ENCODE peak calls at places on chromosomes 4 and X, in nine cellular contexts. One of them, this sample, is unnamed.

GRCh38 chr4:1187182-1187581 is 14.8 kb upstream of the SPON2 start:
- DNase-seq in GM12878: no peak
- DNase-seq in endothelial cell of umbilical vein: no peak
- DNase-seq in uterus: peak; percentile 30
- DNase-seq in HepG2: no peak
- DNase-seq in heart left ventricle: no peak
- DNase-seq in IMR-90: peak; percentile 42
- DNase-seq in tibial nerve: peak; percentile 7
- DNase-seq in A549: no peak
- DNase-seq in this sample: no peak

GRCh38 chr4:158010346-158010745 is 162.5 kb downstream of the GASK1B start:
- DNase-seq in GM12878: no peak
- DNase-seq in endothelial cell of umbilical vein: no peak
- DNase-seq in uterus: no peak
- DNase-seq in HepG2: no peak
- DNase-seq in heart left ventricle: no peak
- DNase-seq in IMR-90: no peak
- DNase-seq in tibial nerve: no peak
- DNase-seq in A549: no peak
- DNase-seq in this sample: no peak

GRCh38 chr4:179624768-179625181 is 2182.5 kb upstream of the AGA start:
- DNase-seq in GM12878: no peak
- DNase-seq in endothelial cell of umbilical vein: no peak
- DNase-seq in uterus: no peak
- DNase-seq in HepG2: no peak
- DNase-seq in heart left ventricle: no peak
- DNase-seq in IMR-90: peak; percentile 89
- DNase-seq in tibial nerve: no peak
- DNase-seq in A549: no peak
- DNase-seq in this sample: no peak

GRCh38 chr4:141023051-141023450 is 110.2 kb downstream of the RNF150 start:
- DNase-seq in GM12878: no peak
- DNase-seq in endothelial cell of umbilical vein: no peak
- DNase-seq in uterus: no peak
- DNase-seq in HepG2: no peak
- DNase-seq in heart left ventricle: no peak
- DNase-seq in IMR-90: no peak
- DNase-seq in tibial nerve: no peak
- DNase-seq in A549: no peak
- DNase-seq in this sample: no peak

GRCh38 chrX:46904626-46905025 is 7.6 kb upstream of the JADE3 start:
- DNase-seq in GM12878: no peak
- DNase-seq in endothelial cell of umbilical vein: peak; percentile 56
- DNase-seq in uterus: no peak
- DNase-seq in HepG2: no peak
- DNase-seq in heart left ventricle: no peak
- DNase-seq in IMR-90: no peak
- DNase-seq in tibial nerve: no peak
- DNase-seq in A549: no peak
- DNase-seq in this sample: no peak

GRCh38 chr4:182655321-182655720 is 261.9 kb downstream of the DCTD start:
- DNase-seq in GM12878: no peak
- DNase-seq in endothelial cell of umbilical vein: no peak
- DNase-seq in uterus: no peak
- DNase-seq in HepG2: no peak
- DNase-seq in heart left ventricle: no peak
- DNase-seq in IMR-90: no peak
- DNase-seq in tibial nerve: no peak
- DNase-seq in A549: no peak
- DNase-seq in this sample: no peak

GRCh38 chr4:168516841-168517240 is 20.0 kb downstream of the PALLD start:
- DNase-seq in GM12878: no peak
- DNase-seq in endothelial cell of umbilical vein: peak; percentile 21
- DNase-seq in uterus: no peak
- DNase-seq in HepG2: no peak
- DNase-seq in heart left ventricle: peak; percentile 66
- DNase-seq in IMR-90: no peak
- DNase-seq in tibial nerve: no peak
- DNase-seq in A549: no peak
- DNase-seq in this sample: no peak

GRCh38 chrX:131881194-131881593 is 141.9 kb upstream of the STK26 start:
- DNase-seq in GM12878: no peak
- DNase-seq in endothelial cell of umbilical vein: no peak
- DNase-seq in uterus: no peak
- DNase-seq in HepG2: no peak
- DNase-seq in heart left ventricle: no peak
- DNase-seq in IMR-90: no peak
- DNase-seq in tibial nerve: no peak
- DNase-seq in A549: no peak
- DNase-seq in this sample: no peak

GRCh38 chr4:159250751-159251325 is 148.0 kb downstream of the RAPGEF2 start:
- DNase-seq in GM12878: no peak
- DNase-seq in endothelial cell of umbilical vein: no peak
- DNase-seq in uterus: no peak
- DNase-seq in HepG2: no peak
- DNase-seq in heart left ventricle: no peak
- DNase-seq in IMR-90: no peak
- DNase-seq in tibial nerve: no peak
- DNase-seq in A549: no peak
- DNase-seq in this sample: no peak

GRCh38 chr4:159252491-159252890 is 149.6 kb downstream of the RAPGEF2 start:
- DNase-seq in GM12878: no peak
- DNase-seq in endothelial cell of umbilical vein: peak; percentile 10
- DNase-seq in uterus: no peak
- DNase-seq in HepG2: no peak
- DNase-seq in heart left ventricle: no peak
- DNase-seq in IMR-90: no peak
- DNase-seq in tibial nerve: no peak
- DNase-seq in A549: no peak
- DNase-seq in this sample: no peak

GRCh38 chr4:159258889-159259560 is 156.1 kb downstream of the RAPGEF2 start:
- DNase-seq in GM12878: no peak
- DNase-seq in endothelial cell of umbilical vein: no peak
- DNase-seq in uterus: no peak
- DNase-seq in HepG2: no peak
- DNase-seq in heart left ventricle: no peak
- DNase-seq in IMR-90: no peak
- DNase-seq in tibial nerve: no peak
- DNase-seq in A549: no peak
- DNase-seq in this sample: no peak

DNA sequence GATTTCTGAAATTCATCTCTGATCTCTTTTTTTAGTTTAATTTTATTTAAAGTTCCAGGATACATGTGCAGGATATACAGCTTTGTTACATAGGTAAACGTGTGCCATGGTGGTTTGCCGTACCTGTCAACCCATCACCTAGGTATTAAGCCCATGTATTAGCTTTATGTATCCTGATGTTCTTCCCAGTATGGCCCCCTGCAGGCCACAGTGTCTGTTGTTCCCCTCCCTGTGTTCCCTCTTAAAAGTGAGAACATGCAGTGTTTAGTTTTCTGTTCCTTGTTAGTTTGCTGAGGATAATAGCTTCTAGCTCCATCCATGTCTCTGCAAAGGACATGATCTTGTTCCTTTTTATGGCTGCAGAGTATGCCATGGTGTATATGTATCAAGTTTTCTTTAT is 153.2 kb downstream of the RAPGEF2 start:
- DNase-seq in GM12878: no peak
- DNase-seq in endothelial cell of umbilical vein: no peak
- DNase-seq in uterus: no peak
- DNase-seq in HepG2: no peak
- DNase-seq in heart left ventricle: no peak
- DNase-seq in IMR-90: no peak
- DNase-seq in tibial nerve: no peak
- DNase-seq in A549: no peak
- DNase-seq in this sample: no peak
- TF ChIP-seq CTCF in GM12878: no peak
- TF ChIP-seq CTCF in endothelial cell of umbilical vein: no peak
- TF ChIP-seq CTCF in uterus: no peak
- TF ChIP-seq CTCF in HepG2: no peak
- TF ChIP-seq CTCF in heart left ventricle: no peak
- TF ChIP-seq CTCF in IMR-90: no peak
- TF ChIP-seq CTCF in tibial nerve: no peak
- TF ChIP-seq CTCF in A549: no peak
- TF ChIP-seq CTCF in this sample: no peak

GRCh38 chrX:49082472-49082871 is 2.8 kb upstream of the WDR45 start:
- DNase-seq in GM12878: no peak
- DNase-seq in endothelial cell of umbilical vein: no peak
- DNase-seq in uterus: no peak
- DNase-seq in HepG2: no peak
- DNase-seq in heart left ventricle: no peak
- DNase-seq in IMR-90: no peak
- DNase-seq in tibial nerve: no peak
- DNase-seq in A549: no peak
- DNase-seq in this sample: no peak

GRCh38 chrX:49075347-49075746 is 1.5 kb upstream of the PRAF2 start:
- DNase-seq in GM12878: no peak
- DNase-seq in endothelial cell of umbilical vein: no peak
- DNase-seq in uterus: no peak
- DNase-seq in HepG2: no peak
- DNase-seq in heart left ventricle: no peak
- DNase-seq in IMR-90: no peak
- DNase-seq in tibial nerve: no peak
- DNase-seq in A549: no peak
- DNase-seq in this sample: no peak

GRCh38 chrX:49073641-49074575 is at the start of gene PRAF2:
- DNase-seq in GM12878: peak; percentile 42
- DNase-seq in endothelial cell of umbilical vein: peak; percentile 91
- DNase-seq in uterus: peak; percentile 92
- DNase-seq in HepG2: no peak
- DNase-seq in heart left ventricle: peak; percentile 92
- DNase-seq in IMR-90: peak; percentile 89
- DNase-seq in tibial nerve: peak; percentile 86
- DNase-seq in A549: peak; percentile 94
- DNase-seq in this sample: peak; percentile 95

GRCh38 chrX:49077941-49078340 is 1.7 kb downstream of the WDR45 start:
- DNase-seq in GM12878: no peak
- DNase-seq in endothelial cell of umbilical vein: no peak
- DNase-seq in uterus: no peak
- DNase-seq in HepG2: no peak
- DNase-seq in heart left ventricle: no peak
- DNase-seq in IMR-90: no peak
- DNase-seq in tibial nerve: no peak
- DNase-seq in A549: no peak
- DNase-seq in this sample: no peak

DNA sequence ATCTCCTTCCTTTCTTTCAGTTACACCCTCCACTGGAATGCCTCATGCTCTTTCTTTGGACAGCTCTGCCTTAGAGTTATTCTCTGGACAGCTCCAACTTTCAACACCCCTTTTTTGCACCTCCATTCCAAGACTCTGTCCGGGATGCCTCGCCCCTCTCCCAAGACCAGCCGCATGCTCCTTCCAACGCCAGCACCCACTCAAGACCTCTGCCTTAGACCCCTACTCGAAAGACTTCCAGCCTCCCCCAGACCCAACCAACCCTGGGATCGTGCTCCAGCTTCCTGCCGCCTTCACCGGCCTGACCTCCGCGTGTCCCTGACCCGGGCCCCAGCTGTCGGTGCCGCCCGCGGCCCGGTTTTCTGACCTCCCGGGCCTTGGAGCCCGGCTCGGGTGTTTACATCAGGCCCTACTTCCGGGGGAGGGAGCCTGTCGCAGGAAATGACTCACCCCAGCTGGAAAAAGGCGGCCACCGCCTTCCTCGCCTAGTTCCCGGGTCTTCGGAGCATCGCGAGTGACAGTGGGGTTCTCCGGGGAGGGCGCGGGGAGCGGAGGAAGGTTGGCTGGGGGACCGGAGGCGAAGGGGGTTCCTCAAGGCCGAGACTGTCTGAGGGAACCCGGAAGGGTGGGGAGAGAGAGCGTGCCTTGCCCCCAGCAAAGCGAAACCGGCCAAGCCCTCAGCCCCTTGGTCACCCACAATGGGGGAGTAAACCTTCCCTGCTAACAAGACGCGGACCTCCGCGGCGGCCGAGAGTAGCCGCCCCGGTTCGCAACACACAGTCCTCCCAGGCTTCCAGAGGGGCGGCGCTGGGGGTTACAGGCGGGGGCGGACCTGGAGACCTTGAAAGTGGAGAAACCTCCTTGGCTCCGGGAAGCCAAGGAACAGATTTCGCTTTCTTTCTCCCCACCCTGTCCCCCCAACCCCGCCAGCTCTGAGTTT is at the start of gene WDR45:
- DNase-seq in GM12878: peak; percentile 8
- DNase-seq in endothelial cell of umbilical vein: peak; percentile 69
- DNase-seq in uterus: peak; percentile 75
- DNase-seq in HepG2: peak; percentile 51
- DNase-seq in heart left ventricle: peak; percentile 78
- DNase-seq in IMR-90: peak; percentile 63
- DNase-seq in tibial nerve: peak; percentile 40
- DNase-seq in A549: peak; percentile 89
- DNase-seq in this sample: peak; percentile 80
- TF ChIP-seq POLR2A in GM12878: peak; percentile 83
- TF ChIP-seq POLR2A in endothelial cell of umbilical vein: peak; percentile 49
- TF ChIP-seq POLR2A in uterus: peak; percentile 77
- TF ChIP-seq POLR2A in HepG2: no peak
- TF ChIP-seq POLR2A in heart left ventricle: peak; percentile 76
- TF ChIP-seq POLR2A in IMR-90: peak; percentile 60
- TF ChIP-seq POLR2A in tibial nerve: peak; percentile 46
- TF ChIP-seq POLR2A in A549: peak; percentile 44
- TF ChIP-seq POLR2A in this sample: peak; percentile 70

GRCh38 chr4:78645853-78646757 is 94.5 kb downstream of the ANXA3 start:
- DNase-seq in GM12878: no peak
- DNase-seq in endothelial cell of umbilical vein: peak; percentile 91
- DNase-seq in uterus: peak; percentile 75
- DNase-seq in HepG2: peak; percentile 36
- DNase-seq in heart left ventricle: peak; percentile 71
- DNase-seq in IMR-90: peak; percentile 96
- DNase-seq in tibial nerve: peak; percentile 62
- DNase-seq in A549: peak; percentile 21
- DNase-seq in this sample: peak; percentile 48

GRCh38 chr4:78642934-78643333 is 91.4 kb downstream of the ANXA3 start:
- DNase-seq in GM12878: no peak
- DNase-seq in endothelial cell of umbilical vein: no peak
- DNase-seq in uterus: no peak
- DNase-seq in HepG2: no peak
- DNase-seq in heart left ventricle: no peak
- DNase-seq in IMR-90: no peak
- DNase-seq in tibial nerve: no peak
- DNase-seq in A549: no peak
- DNase-seq in this sample: no peak

GRCh38 chr4:78647272-78647671 is 95.7 kb downstream of the ANXA3 start:
- DNase-seq in GM12878: no peak
- DNase-seq in endothelial cell of umbilical vein: no peak
- DNase-seq in uterus: no peak
- DNase-seq in HepG2: no peak
- DNase-seq in heart left ventricle: no peak
- DNase-seq in IMR-90: no peak
- DNase-seq in tibial nerve: no peak
- DNase-seq in A549: no peak
- DNase-seq in this sample: no peak

GRCh38 chr4:78644063-78644691 is 92.6 kb downstream of the ANXA3 start:
- DNase-seq in GM12878: no peak
- DNase-seq in endothelial cell of umbilical vein: no peak
- DNase-seq in uterus: no peak
- DNase-seq in HepG2: no peak
- DNase-seq in heart left ventricle: no peak
- DNase-seq in IMR-90: no peak
- DNase-seq in tibial nerve: no peak
- DNase-seq in A549: no peak
- DNase-seq in this sample: no peak

GRCh38 chr4:78644744-78645330 is 93.3 kb downstream of the ANXA3 start:
- DNase-seq in GM12878: no peak
- DNase-seq in endothelial cell of umbilical vein: peak; percentile 90
- DNase-seq in uterus: peak; percentile 47
- DNase-seq in HepG2: peak; percentile 51
- DNase-seq in heart left ventricle: peak; percentile 71
- DNase-seq in IMR-90: peak; percentile 86
- DNase-seq in tibial nerve: peak; percentile 36
- DNase-seq in A549: peak; percentile 68
- DNase-seq in this sample: peak; percentile 53
- H3K27ac ChIP-seq in GM12878: no peak overlapping the region
- H3K27ac ChIP-seq in endothelial cell of umbilical vein: peak overlapping the region; percentile 92
- H3K27ac ChIP-seq in uterus: peak overlapping the region; percentile 70
- H3K27ac ChIP-seq in HepG2: no peak overlapping the region
- H3K27ac ChIP-seq in heart left ventricle: peak overlapping the region; percentile 59
- H3K27ac ChIP-seq in IMR-90: peak overlapping the region; percentile 99
- H3K27ac ChIP-seq in tibial nerve: peak overlapping the region; percentile 89
- H3K27ac ChIP-seq in A549: peak overlapping the region; percentile 87
- H3K27ac ChIP-seq in this sample: peak overlapping the region; percentile 18

DNA sequence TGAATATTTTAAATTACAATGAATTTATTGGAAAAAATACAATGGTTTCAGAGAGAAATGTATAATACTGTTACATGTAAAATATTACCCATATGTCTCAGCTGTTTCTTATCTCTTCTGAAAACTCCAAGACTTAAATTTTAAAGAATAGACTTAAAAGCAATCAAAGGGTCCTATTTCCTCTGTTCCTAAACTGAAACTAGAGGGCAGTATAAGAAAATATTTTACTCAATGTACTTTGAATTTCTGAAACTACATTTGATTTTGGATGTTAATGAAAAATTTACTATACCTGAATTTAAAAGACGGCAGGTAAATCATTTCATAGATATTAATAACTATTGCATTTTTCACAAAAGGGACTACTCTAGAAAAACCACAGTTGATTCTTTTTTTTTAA is 200.2 kb downstream of the LRBA start:
- DNase-seq in GM12878: no peak
- DNase-seq in endothelial cell of umbilical vein: no peak
- DNase-seq in uterus: no peak
- DNase-seq in HepG2: no peak
- DNase-seq in heart left ventricle: no peak
- DNase-seq in IMR-90: no peak
- DNase-seq in tibial nerve: no peak
- DNase-seq in A549: no peak
- DNase-seq in this sample: no peak
- TF ChIP-seq CTCF in GM12878: no peak
- TF ChIP-seq CTCF in endothelial cell of umbilical vein: no peak
- TF ChIP-seq CTCF in uterus: no peak
- TF ChIP-seq CTCF in HepG2: no peak
- TF ChIP-seq CTCF in heart left ventricle: no peak
- TF ChIP-seq CTCF in IMR-90: peak; percentile 6
- TF ChIP-seq CTCF in tibial nerve: no peak
- TF ChIP-seq CTCF in A549: no peak
- TF ChIP-seq CTCF in this sample: peak; percentile 8